ENCODE peak calls at places on chromosomes 13 and 19, in six cellular contexts. L is MM.1S, P is SK-N-SH, O is GM23338, X is PC-3, H is neural progenitor cell. U is an unnamed sample.
A peak's percentile ranks its signal among the peaks of the same experiment; 100 is the strongest.

GRCh38 chr13:42707596-42707995 is 73.8 kb upstream of the FAM216B start:
- DNase-seq in L (no peak), P (no peak), O (no peak), X (no peak), H (no peak), U (peak; percentile 53)

GRCh38 chr19:8194528-8195275 is 14.5 kb upstream of the CERS4 start:
- DNase-seq in L (peak; percentile 34), P (no peak), O (no peak), X (no peak), H (no peak), U (no peak)

GRCh38 chr13:79423801-79424642 is 18.0 kb upstream of the RBM26 start:
- DNase-seq in L (peak; percentile 51), P (peak; percentile 45), O (peak; percentile 75), X (peak; percentile 58), H (peak; percentile 34), U (peak; percentile 78)

GRCh38 chr19:16124953-16125352 is 13.3 kb downstream of the RAB8A start:
- DNase-seq in L (no peak), P (no peak), O (no peak), X (no peak), H (no peak), U (no peak)

GRCh38 chr13:60613080-60613479 is 216.1 kb downstream of the TDRD3 start:
- DNase-seq in L (no peak), P (no peak), O (no peak), X (no peak), H (no peak), U (no peak)

GRCh38 chr19:8319807-8320520 is 1.2 kb downstream of the NDUFA7 start:
- DNase-seq in L (no peak), P (no peak), O (peak; percentile 77), X (no peak), H (peak; percentile 60), U (no peak)

GRCh38 chr19:23365222-23365621 is 30.0 kb downstream of the ZNF91 start:
- DNase-seq in L (no peak), P (no peak), O (no peak), X (peak; percentile 62), H (no peak), U (no peak)

GRCh38 chr13:113802090-113802531 is 43.1 kb downstream of the TMEM255B start:
- DNase-seq in L (peak; percentile 30), P (peak; percentile 97), O (peak; percentile 84), X (no peak), H (peak; percentile 67), U (peak; percentile 85)

GRCh38 chr19:1370579-1371361 is 12.9 kb upstream of the NDUFS7 start:
- DNase-seq in L (no peak), P (no peak), O (no peak), X (no peak), H (no peak), U (no peak)

GRCh38 chr13:26923824-26924605 is 163.4 kb upstream of the GPR12 start:
- DNase-seq in L (no peak), P (no peak), O (no peak), X (no peak), H (no peak), U (peak; percentile 38)

GRCh38 chr13:79466852-79467251 is 14.1 kb upstream of the NDFIP2 start:
- DNase-seq in L (no peak), P (no peak), O (no peak), X (no peak), H (no peak), U (no peak)

GRCh38 chr19:2253106-2254051 is 2.8 kb downstream of the JSRP1 start:
- DNase-seq in L (no peak), P (peak; percentile 58), O (peak; percentile 87), X (no peak), H (peak; percentile 83), U (no peak)

DNA sequence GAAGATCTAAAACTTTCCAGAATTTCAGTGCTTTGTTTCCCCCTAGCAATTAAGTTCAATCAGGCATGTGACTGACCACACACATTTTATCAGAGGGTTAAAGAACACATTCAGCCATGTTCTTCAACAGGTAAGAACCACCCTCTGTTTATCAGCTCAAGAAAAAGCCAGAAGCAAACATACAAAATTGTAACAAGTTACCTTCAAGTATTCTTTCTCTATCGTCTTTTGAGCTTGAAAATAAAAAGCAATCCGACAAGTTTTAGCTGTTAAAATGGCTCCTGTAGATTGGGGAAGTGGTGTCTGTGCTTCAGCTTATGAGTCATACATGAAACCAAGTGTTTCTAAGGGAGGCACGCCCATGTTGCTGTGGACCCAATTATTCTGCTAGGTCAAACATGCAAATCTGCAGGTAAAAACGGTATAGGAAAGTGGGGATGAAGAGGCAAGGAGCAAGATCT is at the start of gene ELF1:
- DNase-seq in L (peak; percentile 77), P (no peak), O (peak; percentile 35), X (peak; percentile 78), H (no peak), U (peak; percentile 82)
- H3F3A ChIP-seq in L (peaks cover 6% of the 10 kb centered on the region), P (peaks cover 11% of the 10 kb centered on the region), O (no peaks in the 10 kb centered on the region), X (no peaks in the 10 kb centered on the region), H (no peaks in the 10 kb centered on the region), U (peaks cover 6% of the 10 kb centered on the region)

DNA sequence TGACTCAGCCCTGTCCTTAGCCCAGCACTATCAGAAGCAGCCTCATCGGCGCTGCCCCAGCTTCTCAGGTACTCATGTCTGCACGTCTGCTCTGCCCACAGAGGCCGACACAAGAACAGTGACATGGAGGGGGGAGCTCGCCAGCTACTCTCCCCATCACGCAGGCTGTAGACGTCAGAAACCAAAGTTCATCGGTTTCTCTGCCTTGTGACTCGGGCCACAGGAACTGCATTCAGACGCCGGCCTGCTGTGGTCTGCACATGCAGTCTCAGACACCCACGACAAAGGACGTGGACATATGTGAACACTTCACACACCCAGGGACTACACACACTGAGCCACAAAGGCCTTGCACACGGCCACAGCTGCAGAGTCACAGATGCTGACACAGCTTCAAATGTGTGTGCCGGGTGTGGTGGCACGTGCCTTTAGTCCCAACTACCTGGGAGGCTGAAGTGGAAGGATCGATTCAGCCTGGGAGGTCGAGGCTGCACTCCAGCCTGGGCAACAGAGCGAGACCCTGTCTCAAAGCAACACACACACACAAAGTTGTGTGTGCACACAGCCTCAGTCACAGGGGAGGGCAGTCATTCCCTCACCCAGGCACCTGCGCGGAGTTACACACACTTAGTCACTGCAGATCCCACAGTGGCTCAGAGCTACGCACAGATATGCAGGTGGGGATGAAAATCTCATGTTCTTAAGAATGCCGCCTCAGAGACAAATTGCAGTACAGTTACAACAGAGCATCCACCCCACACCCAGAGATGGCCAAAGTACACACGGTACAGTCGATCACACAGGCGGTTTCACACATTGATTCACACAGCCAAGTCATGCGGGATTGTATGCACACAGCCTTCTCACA is 4.9 kb upstream of the ZFP36 start:
- DNase-seq in L (peak; percentile 80), P (no peak), O (no peak), X (peak; percentile 76), H (peak; percentile 13), U (peak; percentile 81)
- TF ChIP-seq EZH2phosphoT487 in L (no peak), P (no peak), O (no peak), X (no peak), H (no peak), U (no peak)

GRCh38 chr19:39993605-39994004 is 3.3 kb upstream of the ZNF546 start:
- DNase-seq in L (no peak), P (no peak), O (no peak), X (no peak), H (no peak), U (no peak)
- H3K36me3 ChIP-seq in L (no peaks in the 10 kb centered on the region), P (peaks cover 3% of the 10 kb centered on the region), O (peaks cover 5% of the 10 kb centered on the region), X (peaks cover 7% of the 10 kb centered on the region), H (no peaks in the 10 kb centered on the region), U (no peaks in the 10 kb centered on the region)

GRCh38 chr19:42110658-42111057 is 21.6 kb downstream of the POU2F2 start:
- DNase-seq in L (no peak), P (no peak), O (no peak), X (no peak), H (no peak), U (no peak)
- H3F3A ChIP-seq in L (no peaks in the 10 kb centered on the region), P (peaks cover 47% of the 10 kb centered on the region), O (peaks cover 7% of the 10 kb centered on the region), X (no peaks in the 10 kb centered on the region), H (no peaks in the 10 kb centered on the region), U (peaks cover 57% of the 10 kb centered on the region)

U was measured in GM23248.